ENCODE peak calls at places on chromosomes 12 and 14, in ten cellular contexts. U is uterus, F is endothelial cell of umbilical vein, A is A549, N is transverse colon, E is right lobe of liver, H is upper lobe of left lung, T is H54, M is GM12891, V is body of pancreas. W is an unnamed sample.

GRCh38 chr14:82999802-83000201 is 1466.1 kb upstream of the SEL1L start:
- DNase-seq in E (no peak), N (no peak), M (no peak), T (no peak), A (no peak), V (no peak), U (no peak), F (no peak), H (no peak), W (no peak)

GRCh38 chr14:68628605-68629310 is 164.1 kb downstream of the ZFP36L1 start:
- DNase-seq in U (no peak), V (peak), T (no peak), H (peak), F (no peak), M (no peak), E (no peak), A (no peak), N (peak), W (no peak)

GRCh38 chr14:23078692-23079116 is 16.2 kb downstream of the ACIN1 start:
- DNase-seq in A (peak), H (peak), N (peak), T (peak), U (peak), V (no peak), E (peak), M (no peak), F (peak), W (peak)

GRCh38 chr14:56585461-56586084 is 6.0 kb downstream of the TMEM260 start:
- DNase-seq in M (no peak), N (no peak), T (no peak), A (no peak), E (no peak), U (no peak), H (no peak), V (no peak), F (no peak), W (no peak)

GRCh38 chr14:50061664-50062437 is 54.5 kb downstream of the VCPKMT start:
- DNase-seq in N (peak), U (peak), E (peak), M (peak), V (no peak), A (no peak), H (peak), F (peak), T (peak), W (no peak)

GRCh38 chr14:64253672-64254071 is 40.5 kb downstream of the ESR2 start:
- DNase-seq in T (no peak), V (no peak), E (no peak), H (no peak), A (no peak), N (no peak), F (peak), M (no peak), U (no peak), W (no peak)

GRCh38 chr12:53233671-53234091 is 1.7 kb upstream of the RARG start:
- DNase-seq in U (no peak), T (no peak), H (no peak), M (no peak), F (no peak), E (peak), V (no peak), N (no peak), A (no peak), W (no peak)

GRCh38 chr14:26414933-26415332 is 182.9 kb downstream of the NOVA1 start:
- DNase-seq in H (no peak), U (no peak), V (no peak), M (no peak), N (no peak), E (no peak), F (no peak), T (no peak), A (no peak), W (no peak)

GRCh38 chr14:81392976-81393643 is 7.0 kb downstream of the STON2 start:
- DNase-seq in V (no peak), U (no peak), T (no peak), N (no peak), A (no peak), E (no peak), H (no peak), M (no peak), F (no peak), W (no peak)

GRCh38 chr12:117521327-117521726 is 159.9 kb upstream of the NOS1 start:
- DNase-seq in V (no peak), N (no peak), A (no peak), M (no peak), F (no peak), T (no peak), H (no peak), U (no peak), E (no peak), W (no peak)

GRCh38 chr14:36773136-36773540 is 111.5 kb downstream of the PAX9 start:
- DNase-seq in F (no peak), E (no peak), A (peak), U (no peak), T (no peak), V (no peak), N (no peak), H (no peak), M (no peak), W (no peak)

GRCh38 chr12:94174576-94174975 is 26.2 kb downstream of the PLXNC1 start:
- DNase-seq in N (peak), M (no peak), U (no peak), T (no peak), F (no peak), H (peak), A (no peak), V (no peak), E (no peak), W (no peak)

GRCh38 chr14:35533357-35534129 is 421 bp upstream of the INSM2 start:
- DNase-seq in E (peak), V (peak), N (peak), H (peak), U (no peak), F (peak), T (peak), M (peak), A (peak), W (no peak)

GRCh38 chr12:32502693-32503510 is 103.5 kb downstream of the FGD4 start:
- DNase-seq in V (no peak), T (no peak), A (no peak), U (no peak), F (peak), M (no peak), E (peak), H (peak), N (no peak), W (no peak)

GRCh38 chr14:75229923-75230792 is 48.5 kb upstream of the FOS start:
- DNase-seq in U (no peak), T (no peak), V (peak), F (peak), N (peak), E (no peak), A (peak), H (peak), M (no peak), W (no peak)

GRCh38 chr14:68790656-68791077 is 2.2 kb downstream of the ZFP36L1 start:
- DNase-seq in E (no peak), A (no peak), V (no peak), T (no peak), F (peak), N (no peak), M (no peak), H (no peak), U (no peak), W (peak)

GRCh38 chr12:88184196-88184595 is 42.1 kb downstream of the TMTC3 start:
- DNase-seq in A (no peak), U (no peak), V (no peak), H (no peak), F (no peak), T (no peak), E (no peak), N (no peak), M (no peak), W (no peak)

GRCh38 chr14:61258985-61259384 is 22.2 kb downstream of the TMEM30B start:
- DNase-seq in N (no peak), E (no peak), F (no peak), V (no peak), U (no peak), T (no peak), M (no peak), A (no peak), H (no peak), W (no peak)

GRCh38 chr14:95346820-95347219 is 27.1 kb upstream of the CLMN start:
- DNase-seq in E (no peak), F (no peak), A (peak), U (no peak), M (no peak), T (peak), V (no peak), H (peak), N (no peak), W (no peak)

GRCh38 chr14:63286071-63286470 is 32.7 kb downstream of the GPHB5 start:
- DNase-seq in V (no peak), T (no peak), H (no peak), M (no peak), F (no peak), N (no peak), U (no peak), A (no peak), E (no peak), W (no peak)

GRCh38 chr12:107131832-107132616 is 38.7 kb upstream of the CRY1 start:
- DNase-seq in M (peak), H (no peak), E (no peak), A (peak), V (peak), U (no peak), F (peak), T (peak), N (no peak), W (no peak)

GRCh38 chr12:9258676-9259075 is 50.5 kb upstream of the PZP start:
- DNase-seq in V (no peak), N (no peak), A (no peak), E (no peak), M (no peak), T (no peak), F (no peak), H (no peak), U (no peak), W (no peak)

GRCh38 chr12:23055004-23055403 is 430.0 kb downstream of the ETNK1 start:
- DNase-seq in N (peak), U (no peak), E (no peak), F (peak), V (no peak), H (no peak), T (no peak), A (no peak), M (no peak), W (no peak)

GRCh38 chr12:132284071-132284492 is 45.3 kb downstream of the GALNT9 start:
- DNase-seq in U (no peak), V (no peak), A (no peak), F (peak), T (no peak), N (no peak), M (no peak), E (no peak), H (no peak), W (no peak)

GRCh38 chr12:54162741-54163140 is 26.0 kb downstream of the SMUG1 start:
- DNase-seq in T (no peak), E (no peak), M (no peak), U (no peak), F (no peak), N (no peak), V (no peak), A (no peak), H (no peak), W (no peak)

GRCh38 chr12:59858508-59858907 is 262.7 kb downstream of the SLC16A7 start:
- DNase-seq in H (no peak), A (no peak), N (peak), T (no peak), V (no peak), E (peak), M (no peak), U (no peak), F (peak), W (no peak)

GRCh38 chr14:75725481-75725880 is 64.4 kb downstream of the TTLL5 start:
- DNase-seq in E (no peak), V (no peak), A (no peak), F (no peak), M (no peak), U (no peak), N (no peak), H (no peak), T (no peak), W (no peak)

GRCh38 chr14:27688823-27689444 is 1077.7 kb upstream of the FOXG1 start:
- DNase-seq in E (no peak), H (no peak), A (no peak), M (no peak), T (no peak), F (no peak), U (no peak), V (no peak), N (no peak), W (no peak)

GRCh38 chr14:89379891-89380820 is 36.9 kb downstream of the FOXN3 start:
- DNase-seq in N (no peak), M (no peak), T (no peak), V (no peak), U (no peak), A (no peak), F (no peak), E (no peak), H (no peak), W (no peak)

GRCh38 chr12:120709976-120710804 is at the start of gene UNC119B:
- DNase-seq in H (peak), V (peak), T (peak), N (peak), M (peak), A (peak), F (peak), U (peak), E (peak), W (peak)

GRCh38 chr14:68157971-68158371 is 338.4 kb downstream of the RAD51B start:
- DNase-seq in V (no peak), E (no peak), A (no peak), U (no peak), F (no peak), T (no peak), H (no peak), N (no peak), M (no peak), W (no peak)

GRCh38 chr14:77059276-77059934 is 30.9 kb upstream of the IRF2BPL start:
- DNase-seq in V (no peak), E (no peak), F (peak), M (no peak), A (peak), N (no peak), T (peak), U (no peak), H (peak), W (no peak)

GRCh38 chr12:93802698-93803097 is 125.5 kb downstream of the CRADD start:
- DNase-seq in E (no peak), T (no peak), F (no peak), A (no peak), V (no peak), U (no peak), H (no peak), M (no peak), N (no peak), W (no peak)

GRCh38 chr14:70655110-70655826 is 13.6 kb downstream of the TTC9 start:
- DNase-seq in M (peak), F (peak), H (peak), V (no peak), T (no peak), A (no peak), E (no peak), U (no peak), N (peak), W (no peak)

GRCh38 chr12:26292596-26292995 is 97.2 kb downstream of the SSPN start:
- DNase-seq in H (no peak), T (no peak), M (no peak), E (no peak), N (no peak), A (no peak), F (no peak), U (no peak), V (no peak), W (no peak)

GRCh38 chr12:15404485-15404884 is 82.2 kb downstream of the PTPRO start:
- DNase-seq in M (no peak), F (peak), H (no peak), N (no peak), E (no peak), V (no peak), U (no peak), A (no peak), T (no peak), W (no peak)

GRCh38 chr14:70186826-70187483 is 1.8 kb downstream of the SLC8A3 start:
- DNase-seq in H (no peak), A (no peak), F (peak), V (no peak), E (no peak), N (peak), T (no peak), U (no peak), M (no peak), W (no peak)

GRCh38 chr12:48157016-48157888 is at the start of gene ASB8:
- DNase-seq in A (peak), E (peak), U (peak), F (peak), H (peak), M (peak), N (peak), T (peak), V (peak), W (peak)
- TF ChIP-seq POLR2A in A (peak), E (peak), U (peak), F (peak), H (no peak), M (peak), N (peak), T (no peak), V (peak), W (no peak)

GRCh38 chr12:58509116-58509885 is 411.0 kb downstream of the LRIG3 start:
- DNase-seq in A (peak), H (no peak), U (no peak), N (no peak), T (no peak), F (peak), E (no peak), M (no peak), V (no peak), W (no peak)
- TF ChIP-seq POLR2A in A (no peak), H (no peak), U (no peak), N (no peak), T (no peak), F (no peak), E (no peak), M (no peak), V (no peak), W (no peak)

GRCh38 chr14:104804481-104805325 is 3.8 kb downstream of the ZBTB42 start:
- DNase-seq in M (no peak), E (peak), V (no peak), F (no peak), T (no peak), U (no peak), H (no peak), A (no peak), N (no peak), W (no peak)
- TF ChIP-seq POLR2A in M (no peak), E (no peak), V (peak), F (no peak), T (no peak), U (no peak), H (no peak), A (no peak), N (no peak), W (no peak)

GRCh38 chr14:104800600-104801283 is at the start of gene ZBTB42:
- DNase-seq in M (peak), T (peak), A (no peak), U (peak), V (peak), E (peak), H (peak), N (peak), F (peak), W (peak)
- TF ChIP-seq POLR2A in M (no peak), T (no peak), A (no peak), U (peak), V (peak), E (peak), H (no peak), N (peak), F (no peak), W (no peak)

DNA sequence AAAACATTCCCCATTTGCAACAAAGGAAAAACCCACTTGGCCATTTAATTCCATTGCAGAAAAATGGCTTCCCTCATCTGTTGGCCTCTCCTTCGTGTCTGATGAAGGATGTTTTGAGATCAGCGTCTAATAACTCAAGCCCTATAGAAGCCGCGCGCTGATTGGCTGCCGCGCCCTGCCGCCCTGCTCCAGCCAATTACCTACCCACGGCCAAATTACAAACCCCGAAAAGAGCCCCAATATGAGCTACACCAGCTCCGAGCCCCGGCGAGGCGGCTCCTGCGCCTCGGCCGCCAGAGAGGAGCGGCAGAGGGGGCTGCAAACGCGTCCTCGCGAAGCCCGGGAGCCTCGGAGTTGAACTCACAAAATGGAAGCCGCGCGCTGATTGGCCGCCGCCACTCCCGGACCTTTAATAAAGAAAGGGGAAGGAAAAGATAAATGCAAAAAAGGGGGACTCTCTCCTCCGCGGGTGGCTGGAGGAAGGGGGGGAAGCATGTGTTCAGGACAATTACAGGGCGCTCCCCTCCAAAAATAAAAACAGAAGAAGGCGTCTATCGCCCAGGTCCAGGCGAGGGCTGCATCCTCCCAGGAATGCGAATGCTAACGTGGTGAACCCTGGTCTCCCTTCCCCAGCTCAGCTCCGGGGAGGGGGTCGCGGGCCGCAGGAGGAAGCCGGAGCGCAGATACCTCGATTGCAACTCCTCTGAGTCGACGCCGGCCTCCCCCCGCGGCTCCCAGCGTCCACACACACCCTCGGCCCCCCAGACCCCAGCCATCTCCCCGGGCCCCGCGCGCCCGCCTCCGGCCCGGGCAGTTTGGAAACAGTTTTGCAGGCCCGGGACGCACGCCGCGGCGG is 738 bp upstream of the SETD1B start:
- DNase-seq in N (peak), H (peak), F (peak), M (peak), A (peak), E (peak), V (peak), U (peak), T (peak), W (peak)
- TF ChIP-seq POLR2A in N (peak), H (peak), F (peak), M (peak), A (peak), E (peak), V (peak), U (peak), T (peak), W (peak)

W was measured in ovary.